ENCODE peak calls at places on chromosomes 4 and X, in four cellular contexts. O, X, M and Z are unnamed samples. For H3K79me1, the result is how much of the 10 kb centered on the place peaks cover.

GRCh38 chr4:94653095-94653649 is 104.6 kb upstream of the BMPR1B start:
- DNase-seq in O (no peak), X (no peak), M (no peak), Z (peak)

GRCh38 chr4:143207555-143207954 is 22.8 kb downstream of the USP38 start:
- DNase-seq in O (peak), X (no peak), M (no peak), Z (peak)

GRCh38 chrX:18574591-18574990 is 97.3 kb downstream of the RS1 start:
- DNase-seq in O (peak), X (no peak), M (no peak), Z (no peak)

GRCh38 chr4:53644607-53645006 is 53.3 kb upstream of the LNX1 start:
- DNase-seq in O (no peak), X (no peak), M (no peak), Z (peak)

GRCh38 chr4:53734584-53735363 is 143.5 kb upstream of the LNX1 start:
- DNase-seq in O (peak), X (no peak), M (no peak), Z (no peak)

GRCh38 chr4:126395661-126396060 is 1080.9 kb downstream of the FAT4 start:
- DNase-seq in O (peak), X (peak), M (no peak), Z (peak)

GRCh38 chr4:40243390-40243948 is 46.6 kb downstream of the RHOH start:
- DNase-seq in O (no peak), X (no peak), M (no peak), Z (no peak)

GRCh38 chr4:114078636-114079035 is 99.2 kb upstream of the ARSJ start:
- DNase-seq in O (peak), X (no peak), M (no peak), Z (no peak)

GRCh38 chr4:177369372-177369771 is 59.7 kb downstream of the NEIL3 start:
- DNase-seq in O (peak), X (no peak), M (no peak), Z (no peak)

GRCh38 chr4:52266537-52267137 is 215.5 kb downstream of the SPATA18 start:
- DNase-seq in O (no peak), X (no peak), M (no peak), Z (peak)

GRCh38 chrX:41333744-41333993 is 293 bp upstream of the DDX3X start:
- DNase-seq in O (peak), X (no peak), M (no peak), Z (peak)

GRCh38 chrX:80663331-80663730 is 146.3 kb downstream of the BRWD3 start:
- DNase-seq in O (no peak), X (no peak), M (no peak), Z (no peak)

GRCh38 chr4:184028571-184028996 is 123.5 kb downstream of the STOX2 start:
- DNase-seq in O (no peak), X (no peak), M (no peak), Z (no peak)

GRCh38 chr4:16686195-16686594 is 212.2 kb downstream of the LDB2 start:
- DNase-seq in O (peak), X (no peak), M (no peak), Z (no peak)

GRCh38 chrX:41449138-41449537 is 2.0 kb downstream of the NYX start:
- DNase-seq in O (no peak), X (no peak), M (no peak), Z (no peak)

GRCh38 chrX:133838761-133839676 is 146.4 kb downstream of the GPC3 start:
- DNase-seq in O (peak), X (peak), M (peak), Z (peak)

GRCh38 chr4:172573899-172574298 is 594.7 kb upstream of the GALNT7 start:
- DNase-seq in O (no peak), X (no peak), M (no peak), Z (no peak)

GRCh38 chr4:137700751-137701150 is 168.5 kb upstream of the PCDH18 start:
- DNase-seq in O (peak), X (no peak), M (no peak), Z (no peak)

GRCh38 chr4:147865926-147866325 is 134.0 kb downstream of the ARHGAP10 start:
- DNase-seq in O (peak), X (no peak), M (peak), Z (peak)

GRCh38 chr4:81997313-81997712 is 376.5 kb downstream of the HNRNPD start:
- DNase-seq in O (no peak), X (no peak), M (no peak), Z (no peak)

GRCh38 chr4:180799798-180800197 is 1443.4 kb upstream of the TENM3 start:
- DNase-seq in O (peak), X (no peak), M (no peak), Z (no peak)

GRCh38 chrX:56281789-56282188 is 49.6 kb downstream of the KLF8 start:
- DNase-seq in O (peak), X (no peak), M (no peak), Z (peak)

GRCh38 chr4:6963139-6963611 is 53.5 kb downstream of the TBC1D14 start:
- DNase-seq in O (peak), X (no peak), M (no peak), Z (no peak)

GRCh38 chr4:1317177-1318045 is 27.7 kb downstream of the MAEA start:
- DNase-seq in O (no peak), X (peak), M (no peak), Z (no peak)

GRCh38 chr4:1316537-1317168 is 27.0 kb downstream of the MAEA start:
- DNase-seq in O (no peak), X (no peak), M (no peak), Z (no peak)

GRCh38 chr4:1318046-1318375 is 28.3 kb downstream of the MAEA start:
- DNase-seq in O (no peak), X (no peak), M (no peak), Z (no peak)

GRCh38 chr4:1315838-1316536 is 26.3 kb downstream of the MAEA start:
- DNase-seq in O (no peak), X (no peak), M (no peak), Z (no peak)

DNA sequence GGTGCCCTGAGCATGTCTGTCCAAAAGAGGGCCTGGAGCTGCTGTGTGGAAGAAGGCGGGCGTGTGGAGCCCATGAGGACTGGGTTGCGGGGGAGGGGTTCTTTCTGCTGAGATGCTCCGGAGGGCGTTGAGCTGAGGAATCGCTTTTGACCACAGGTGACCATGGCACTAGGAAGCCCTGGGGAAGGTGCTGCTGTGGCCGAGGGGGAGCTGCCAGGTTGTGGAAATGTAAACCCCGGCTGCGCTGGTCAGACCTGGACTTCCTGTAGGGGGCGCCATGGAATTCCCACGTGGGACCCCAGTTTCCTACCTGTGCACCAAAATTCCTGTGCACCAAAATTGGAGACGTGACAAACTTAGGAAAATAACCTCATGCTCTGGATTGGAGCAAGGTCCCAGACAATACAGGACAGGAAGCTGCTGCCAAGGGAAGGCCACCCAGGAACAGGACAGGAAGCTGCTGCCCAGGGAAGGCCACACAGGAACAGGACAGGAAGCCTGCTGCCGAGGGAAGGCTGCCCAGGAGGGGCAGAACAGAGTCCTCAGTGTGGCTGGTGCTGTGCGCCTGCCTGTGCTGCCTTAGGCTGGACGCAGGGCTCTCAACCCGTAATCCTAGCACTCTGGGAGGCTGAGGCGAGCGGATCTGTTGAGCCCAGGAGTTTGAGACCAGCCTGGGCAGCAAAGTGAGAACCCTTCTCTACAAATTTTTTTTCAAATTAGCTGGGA is 28.4 kb upstream of the UVSSA start:
- DNase-seq in O (no peak), X (peak), M (no peak), Z (no peak)
- H3K79me1 ChIP-seq in O (half or more), X (under half), M (under half), Z (under half)

DNA sequence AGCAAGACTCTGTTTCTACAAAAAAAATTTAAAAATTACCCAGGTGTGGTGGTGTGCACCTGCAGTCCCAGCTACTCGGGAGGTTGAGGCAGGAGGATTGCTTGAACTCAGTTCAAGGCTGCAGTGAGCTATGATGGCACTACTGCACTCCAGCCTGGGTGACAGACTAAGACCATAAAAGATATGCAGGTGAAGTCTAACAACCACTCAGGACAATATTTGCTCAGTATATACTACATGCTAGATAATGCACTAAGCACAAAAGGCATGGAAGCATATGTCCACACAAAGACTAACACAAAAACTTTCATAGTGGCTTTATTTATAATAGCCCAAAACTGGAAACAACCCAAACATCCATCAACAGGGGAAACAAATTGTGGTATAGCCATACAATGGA is 57.7 kb upstream of the TXK start:
- DNase-seq in O (no peak), X (no peak), M (no peak), Z (no peak)
- H3K56ac ChIP-seq in O (no peak), X (no peak), M (no peak), Z (no peak)

GRCh38 chr4:102344955-102345794 is at the start of gene SLC39A8:
- DNase-seq in O (peak), X (peak), M (peak), Z (peak)
- H3K23ac ChIP-seq in O (no peak), X (no peak), M (no peak), Z (peak)

GRCh38 chrX:371907-372306 is 14.8 kb downstream of the PPP2R3B start:
- DNase-seq in O (no peak), X (no peak), M (no peak), Z (no peak)

GRCh38 chrX:370244-370962 is 16.3 kb downstream of the PPP2R3B start:
- DNase-seq in O (no peak), X (no peak), M (no peak), Z (no peak)

GRCh38 chrX:369563-370101 is 17.1 kb downstream of the PPP2R3B start:
- DNase-seq in O (no peak), X (no peak), M (no peak), Z (no peak)

GRCh38 chrX:372856-373640 is 13.7 kb downstream of the PPP2R3B start:
- DNase-seq in O (peak), X (no peak), M (no peak), Z (no peak)

DNA sequence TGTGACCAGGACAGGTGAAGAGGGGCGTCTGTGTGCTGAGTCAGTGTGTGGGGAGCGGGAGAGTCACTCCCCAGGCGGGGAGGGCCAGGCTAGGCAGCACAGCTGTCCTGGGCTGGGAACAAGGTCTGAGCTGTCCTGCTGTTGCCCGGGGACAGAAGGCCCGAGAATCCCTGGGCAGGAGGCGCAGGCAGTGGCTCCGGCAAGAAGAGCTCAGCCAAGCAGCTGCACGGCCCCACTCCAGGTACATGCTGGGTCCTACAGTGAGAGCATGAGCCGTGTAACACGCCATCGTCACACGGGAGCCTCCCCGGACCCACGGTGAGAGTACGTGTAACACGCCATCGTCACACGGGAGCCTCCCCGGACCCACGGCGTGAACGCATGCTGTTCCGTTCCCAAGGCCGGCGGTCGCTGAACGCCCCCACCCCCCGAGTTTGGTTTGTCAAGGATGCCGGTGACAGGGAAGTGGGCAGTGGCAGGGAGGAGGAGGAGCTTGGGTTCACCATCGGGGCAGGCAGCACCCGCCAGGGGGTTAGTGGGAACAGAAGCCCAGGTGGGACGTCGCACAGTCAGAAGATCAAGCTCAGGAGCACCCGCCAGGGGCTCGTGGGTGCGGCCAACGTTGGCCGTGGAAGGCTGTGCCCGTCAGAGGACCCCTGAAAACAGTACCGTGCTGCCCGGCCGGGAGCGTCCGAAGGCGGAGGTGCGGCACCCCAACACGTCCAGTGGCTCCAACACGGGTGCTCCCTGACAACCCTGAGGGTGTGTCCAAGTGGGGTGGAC is 15.6 kb downstream of the PPP2R3B start:
- DNase-seq in O (no peak), X (no peak), M (no peak), Z (no peak)
- H3K79me1 ChIP-seq in O (under half), X (under half), M (under half), Z (under half)

GRCh38 chr4:80322716-80323115 is 12.8 kb upstream of the CFAP299 start:
- DNase-seq in O (peak), X (no peak), M (no peak), Z (no peak)

GRCh38 chr4:80321341-80321740 is 14.2 kb upstream of the CFAP299 start:
- DNase-seq in O (no peak), X (no peak), M (no peak), Z (no peak)

GRCh38 chr4:80321776-80322175 is 13.8 kb upstream of the CFAP299 start:
- DNase-seq in O (no peak), X (no peak), M (no peak), Z (no peak)

GRCh38 chr4:80324171-80324570 is 11.4 kb upstream of the CFAP299 start:
- DNase-seq in O (no peak), X (no peak), M (no peak), Z (no peak)
- H3K56ac ChIP-seq in O (no peak), X (no peak), M (no peak), Z (no peak)

DNA sequence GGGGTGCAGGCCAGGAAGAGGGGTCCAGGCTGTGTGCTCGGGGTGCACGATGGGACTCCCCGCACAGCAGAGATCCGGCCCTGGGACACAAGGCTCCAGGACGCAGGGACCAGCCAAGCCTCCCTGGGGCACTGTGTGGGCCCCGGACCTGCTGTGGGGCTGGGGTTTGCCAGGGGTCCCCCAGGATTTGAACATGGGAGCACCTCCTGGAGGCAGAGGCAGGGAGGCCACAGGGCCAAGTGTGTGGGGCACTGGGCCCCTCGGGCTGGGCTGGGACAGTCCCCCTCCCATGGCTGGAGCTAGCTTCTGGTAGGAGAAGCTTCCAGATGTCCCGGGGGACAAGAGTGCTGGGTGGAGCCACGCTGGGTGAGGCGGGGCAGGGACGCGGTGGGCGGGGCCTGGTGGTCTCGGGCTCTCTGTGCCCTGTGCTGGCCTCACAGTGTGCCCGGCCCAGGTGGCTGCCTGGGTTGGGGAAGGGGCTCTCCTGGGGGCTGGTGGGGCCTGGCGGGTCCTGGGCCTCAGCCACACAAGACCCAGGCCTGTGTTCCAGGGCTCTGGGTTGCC is 18.6 kb downstream of the FGFRL1 start:
- DNase-seq in O (no peak), X (peak), M (no peak), Z (no peak)
- H3K23ac ChIP-seq in O (no peak), X (no peak), M (no peak), Z (no peak)

GRCh38 chr4:3525532-3526430 is 6.4 kb downstream of the LRPAP1 start:
- DNase-seq in O (no peak), X (no peak), M (no peak), Z (no peak)
- H3K79me1 ChIP-seq in O (under half), X (under half), M (under half), Z (under half)

GRCh38 chr4:20251061-20251795 is 477 bp upstream of the SLIT2 start:
- DNase-seq in O (peak), X (no peak), M (no peak), Z (no peak)
- H3K56ac ChIP-seq in O (no peak), X (no peak), M (no peak), Z (peak)

GRCh38 chr4:1543561-1543960 is 137.3 kb upstream of the NKX1-1 start:
- DNase-seq in O (no peak), X (no peak), M (no peak), Z (no peak)
- H3K23ac ChIP-seq in O (no peak), X (no peak), M (no peak), Z (no peak)